ENCODE peak calls at places on chromosomes 5 and 9, in five cellular contexts. D, G, P, X and Q are unnamed samples.

GRCh38 chr5:37740331-37741066 is 99.3 kb downstream of the GDNF start:
- DNase-seq in D (no peak), G (peak; percentile 63), P (no peak), X (no peak), Q (no peak)

GRCh38 chr9:3337515-3337914 is 188.3 kb downstream of the RFX3 start:
- DNase-seq in D (no peak), G (peak; percentile 75), P (no peak), X (no peak), Q (peak; percentile 34)

GRCh38 chr9:6645153-6646027 is at the start of gene GLDC:
- DNase-seq in D (peak; percentile 34), G (no peak), P (no peak), X (peak; percentile 39), Q (peak; percentile 50)

GRCh38 chr5:32942225-32942989 is 231.3 kb downstream of the NPR3 start:
- DNase-seq in D (no peak), G (no peak), P (no peak), X (no peak), Q (no peak)

GRCh38 chr5:170049713-170050112 is 56.0 kb upstream of the FOXI1 start:
- DNase-seq in D (no peak), G (no peak), P (no peak), X (no peak), Q (no peak)

GRCh38 chr9:16455842-16456241 is 414.6 kb downstream of the BNC2 start:
- DNase-seq in D (no peak), G (no peak), P (no peak), X (no peak), Q (no peak)

GRCh38 chr9:114837923-114838322 is 32.1 kb upstream of the TNFSF15 start:
- DNase-seq in D (no peak), G (peak; percentile 59), P (no peak), X (no peak), Q (no peak)

GRCh38 chr9:125513634-125514413 is 193.2 kb downstream of the MAPKAP1 start:
- DNase-seq in D (no peak), G (peak; percentile 78), P (peak; percentile 33), X (no peak), Q (no peak)

GRCh38 chr9:123586140-123586735 is 230.2 kb downstream of the CRB2 start:
- DNase-seq in D (no peak), G (no peak), P (no peak), X (no peak), Q (no peak)

GRCh38 chr9:134236001-134236421 is 71.6 kb upstream of the RNU6ATAC start:
- DNase-seq in D (no peak), G (peak; percentile 43), P (peak; percentile 40), X (no peak), Q (no peak)

GRCh38 chr5:179530069-179530998 is 20.0 kb upstream of the RUFY1 start:
- DNase-seq in D (peak; percentile 53), G (peak; percentile 47), P (peak; percentile 58), X (peak; percentile 60), Q (no peak)

GRCh38 chr5:132257131-132258101 is at the start of gene PDLIM4:
- DNase-seq in D (no peak), G (peak; percentile 74), P (peak; percentile 78), X (no peak), Q (no peak)

GRCh38 chr5:53985796-53986195 is 324.6 kb downstream of the ARL15 start:
- DNase-seq in D (no peak), G (no peak), P (no peak), X (no peak), Q (no peak)

GRCh38 chr5:53980061-53980460 is 330.3 kb downstream of the ARL15 start:
- DNase-seq in D (no peak), G (no peak), P (no peak), X (no peak), Q (no peak)

GRCh38 chr5:53987091-53987490 is 323.3 kb downstream of the ARL15 start:
- DNase-seq in D (no peak), G (no peak), P (no peak), X (no peak), Q (no peak)

GRCh38 chr5:53984987-53985386 is 325.4 kb downstream of the ARL15 start:
- DNase-seq in D (no peak), G (no peak), P (no peak), X (no peak), Q (no peak)

GRCh38 chr5:53983568-53984465 is 326.6 kb downstream of the ARL15 start:
- DNase-seq in D (no peak), G (peak; percentile 76), P (no peak), X (no peak), Q (no peak)
- H3K27me3 ChIP-seq in D (no peaks in the 10 kb centered on the region), G (no peaks in the 10 kb centered on the region), P (no peaks in the 10 kb centered on the region), X (no peaks in the 10 kb centered on the region), Q (no peaks in the 10 kb centered on the region)

DNA sequence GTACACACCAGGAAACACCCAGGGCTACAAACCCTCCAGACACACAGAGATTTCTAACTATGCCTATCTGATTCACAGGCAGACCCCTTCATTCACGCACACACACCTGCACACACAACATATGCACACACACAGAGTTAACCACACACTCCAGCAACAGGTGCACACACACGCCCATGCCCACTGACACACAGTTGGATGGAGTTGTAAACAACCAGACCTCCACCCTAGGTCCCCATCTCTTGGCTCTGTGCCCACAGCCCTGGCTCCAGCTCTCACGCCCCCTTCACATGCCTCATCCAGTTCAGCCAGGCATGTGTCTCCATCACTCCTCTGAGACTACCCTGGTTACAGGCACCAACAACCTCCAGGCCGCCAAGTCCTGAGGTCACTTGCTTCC is 61.1 kb downstream of the PSD2 start:
- DNase-seq in D (no peak), G (no peak), P (no peak), X (no peak), Q (no peak)
- H3K27me3 ChIP-seq in D (no peaks in the 10 kb centered on the region), G (peaks cover 19% of the 10 kb centered on the region), P (no peaks in the 10 kb centered on the region), X (no peaks in the 10 kb centered on the region), Q (no peaks in the 10 kb centered on the region)

GRCh38 chr9:20623021-20623747 is 885 bp upstream of the MLLT3 start:
- DNase-seq in D (peak; percentile 70), G (peak; percentile 53), P (peak; percentile 28), X (peak; percentile 68), Q (peak; percentile 49)

GRCh38 chr9:20622330-20623020 is at the start of gene MLLT3:
- DNase-seq in D (peak; percentile 98), G (peak; percentile 98), P (peak; percentile 95), X (peak; percentile 98), Q (peak; percentile 94)

GRCh38 chr9:20621553-20622329 is 558 bp downstream of the MLLT3 start:
- DNase-seq in D (peak; percentile 79), G (peak; percentile 76), P (peak; percentile 86), X (peak; percentile 80), Q (peak; percentile 82)

GRCh38 chr9:20619492-20619860 is 2.8 kb downstream of the MLLT3 start:
- DNase-seq in D (no peak), G (no peak), P (no peak), X (no peak), Q (no peak)

GRCh38 chr9:20620658-20621552 is 1.4 kb downstream of the MLLT3 start:
- DNase-seq in D (peak; percentile 78), G (peak; percentile 69), P (peak; percentile 46), X (peak; percentile 66), Q (peak; percentile 24)
- H3K27me3 ChIP-seq in D (no peaks in the 10 kb centered on the region), G (no peaks in the 10 kb centered on the region), P (no peaks in the 10 kb centered on the region), X (no peaks in the 10 kb centered on the region), Q (no peaks in the 10 kb centered on the region)

GRCh38 chr9:21556581-21557427 is 74.7 kb upstream of the IFNE start:
- DNase-seq in D (no peak), G (no peak), P (no peak), X (no peak), Q (no peak)

GRCh38 chr9:21558079-21558478 is 76.0 kb upstream of the IFNE start:
- DNase-seq in D (no peak), G (no peak), P (no peak), X (no peak), Q (no peak)

GRCh38 chr9:21554813-21555212 is 72.7 kb upstream of the IFNE start:
- DNase-seq in D (no peak), G (no peak), P (no peak), X (no peak), Q (no peak)

GRCh38 chr9:21557428-21557768 is 75.3 kb upstream of the IFNE start:
- DNase-seq in D (no peak), G (no peak), P (no peak), X (no peak), Q (no peak)

DNA sequence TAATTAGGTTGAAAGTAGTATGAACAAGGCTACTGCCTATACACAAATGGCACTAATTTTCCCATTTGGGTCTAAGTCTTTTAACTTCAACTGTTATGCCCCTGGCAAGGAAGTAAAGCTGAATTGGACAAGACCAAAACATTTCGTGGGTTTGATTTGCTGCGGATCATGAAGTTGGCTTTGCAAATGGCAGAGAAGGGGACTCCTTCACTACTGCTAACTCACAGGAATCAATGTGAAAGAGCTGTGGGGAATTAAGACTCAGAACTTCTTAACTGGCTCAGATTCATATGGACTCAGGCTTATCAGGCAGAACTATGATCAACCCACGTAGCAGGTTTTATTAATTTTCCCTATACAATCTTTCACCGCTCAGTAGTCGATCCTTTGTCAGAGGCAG is 73.8 kb upstream of the IFNE start:
- DNase-seq in D (no peak), G (peak; percentile 40), P (no peak), X (no peak), Q (no peak)
- H3K27me3 ChIP-seq in D (peaks cover 34% of the 10 kb centered on the region), G (no peaks in the 10 kb centered on the region), P (peaks cover 12% of the 10 kb centered on the region), X (peaks cover 45% of the 10 kb centered on the region), Q (peaks cover 24% of the 10 kb centered on the region)

GRCh38 chr9:119967867-119968535 is 598.8 kb upstream of the BRINP1 start:
- DNase-seq in D (no peak), G (no peak), P (no peak), X (no peak), Q (no peak)
- H3K27me3 ChIP-seq in D (no peaks in the 10 kb centered on the region), G (no peaks in the 10 kb centered on the region), P (no peaks in the 10 kb centered on the region), X (no peaks in the 10 kb centered on the region), Q (no peaks in the 10 kb centered on the region)

GRCh38 chr9:130194406-130194932 is 22.3 kb downstream of the NCS1 start:
- DNase-seq in D (no peak), G (no peak), P (no peak), X (no peak), Q (no peak)
- H3K27me3 ChIP-seq in D (no peaks in the 10 kb centered on the region), G (no peaks in the 10 kb centered on the region), P (no peaks in the 10 kb centered on the region), X (no peaks in the 10 kb centered on the region), Q (no peaks in the 10 kb centered on the region)

DNA sequence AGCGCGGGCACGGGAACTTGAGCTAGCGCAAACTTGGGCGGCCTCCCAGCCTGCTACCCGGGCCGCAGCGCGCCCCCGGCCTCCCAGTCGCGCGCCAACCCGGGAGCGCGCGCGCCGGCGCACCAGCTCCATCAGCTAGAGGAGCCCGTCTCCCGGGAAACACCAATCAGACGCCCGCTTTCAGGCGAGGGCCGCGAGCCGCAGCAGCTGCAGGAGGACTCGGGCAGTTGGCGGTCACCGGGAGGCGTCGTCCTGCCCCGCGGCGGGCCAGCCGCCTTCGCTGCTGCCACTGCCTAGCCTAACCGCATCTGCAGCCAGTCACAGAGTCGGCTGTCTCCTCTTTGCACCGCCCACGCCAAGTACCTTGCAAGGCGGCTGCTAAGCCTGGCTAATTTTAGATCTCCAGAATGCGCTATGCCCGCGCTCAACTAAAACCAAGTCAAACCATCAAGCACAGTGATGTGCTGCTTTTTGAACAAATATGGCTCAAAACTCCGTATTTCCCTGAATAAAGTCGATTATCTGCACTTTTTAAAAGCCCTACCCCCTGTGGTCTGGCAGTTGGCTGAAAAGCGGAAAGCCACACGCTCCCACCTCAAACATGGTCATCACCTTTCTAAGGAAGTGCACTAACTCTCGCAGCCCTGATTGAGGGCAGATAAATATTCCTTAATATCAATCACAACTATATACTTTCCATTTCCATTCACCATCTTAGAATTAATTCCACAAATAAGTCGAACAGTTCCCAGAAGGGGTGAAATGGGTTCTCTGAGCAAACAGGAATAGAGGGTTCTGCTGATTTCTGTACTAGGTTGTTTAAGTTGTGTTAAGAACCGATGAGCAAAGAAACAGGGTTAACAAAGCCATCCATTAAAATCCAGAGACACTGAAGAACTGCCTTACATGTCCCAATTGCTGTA is 221.8 kb downstream of the MEF2C start:
- DNase-seq in D (no peak), G (peak; percentile 83), P (peak; percentile 39), X (no peak), Q (peak; percentile 99)
- H3K27me3 ChIP-seq in D (peaks cover 25% of the 10 kb centered on the region), G (peaks cover 67% of the 10 kb centered on the region), P (peaks cover 17% of the 10 kb centered on the region), X (peaks cover 96% of the 10 kb centered on the region), Q (no peaks in the 10 kb centered on the region)